ENCODE peak calls at places on chromosomes 5 and 9, in seven cellular contexts. D, H, X, P, G, I and R are unnamed samples.

GRCh38 chr9:108041551-108041950 is 552.0 kb upstream of the KLF4 start:
- DNase-seq in D (peak), H (no peak), X (no peak), P (peak), G (no peak), I (no peak), R (no peak)

GRCh38 chr5:31537856-31538255 is 5.8 kb downstream of the C5orf22 start:
- DNase-seq in D (no peak), H (no peak), X (no peak), P (no peak), G (no peak), I (no peak), R (no peak)

GRCh38 chr9:126953089-126953809 is 38.7 kb downstream of the RALGPS1 start:
- DNase-seq in D (no peak), H (no peak), X (no peak), P (no peak), G (no peak), I (no peak), R (no peak)

GRCh38 chr9:109887079-109887478 is 107.1 kb downstream of the PALM2AKAP2 start:
- DNase-seq in D (no peak), H (no peak), X (no peak), P (no peak), G (peak), I (no peak), R (no peak)

GRCh38 chr9:101083451-101083850 is 54.9 kb downstream of the PLPPR1 start:
- DNase-seq in D (no peak), H (no peak), X (no peak), P (no peak), G (no peak), I (no peak), R (no peak)

GRCh38 chr5:31944683-31945445 is 229.3 kb downstream of the GOLPH3 start:
- DNase-seq in D (no peak), H (no peak), X (no peak), P (no peak), G (no peak), I (peak), R (no peak)

GRCh38 chr9:127779136-127779981 is 893 bp upstream of the SH2D3C start:
- DNase-seq in D (no peak), H (no peak), X (peak), P (no peak), G (no peak), I (no peak), R (no peak)

GRCh38 chr5:13695076-13695712 is 249.3 kb downstream of the DNAH5 start:
- DNase-seq in D (peak), H (no peak), X (no peak), P (no peak), G (no peak), I (no peak), R (no peak)

GRCh38 chr9:113361304-113362018 is 12.1 kb downstream of the BSPRY start:
- DNase-seq in D (no peak), H (no peak), X (no peak), P (no peak), G (no peak), I (peak), R (no peak)

GRCh38 chr5:108615216-108615615 is 132.5 kb upstream of the FER start:
- DNase-seq in D (no peak), H (no peak), X (no peak), P (no peak), G (no peak), I (no peak), R (no peak)

GRCh38 chr5:142543951-142544753 is 141.7 kb downstream of the FGF1 start:
- DNase-seq in D (no peak), H (no peak), X (no peak), P (no peak), G (no peak), I (no peak), R (peak)

GRCh38 chr9:127654619-127655018 is 42.5 kb downstream of the STXBP1 start:
- DNase-seq in D (no peak), H (no peak), X (no peak), P (no peak), G (no peak), I (no peak), R (no peak)

GRCh38 chr5:56206126-56206525 is 27.0 kb downstream of the ANKRD55 start:
- DNase-seq in D (no peak), H (no peak), X (no peak), P (no peak), G (no peak), I (no peak), R (no peak)

GRCh38 chr9:83312543-83312942 is 225.7 kb downstream of the FRMD3 start:
- DNase-seq in D (no peak), H (no peak), X (no peak), P (no peak), G (no peak), I (peak), R (no peak)

GRCh38 chr5:108255468-108255867 is 126.4 kb downstream of the FBXL17 start:
- DNase-seq in D (no peak), H (no peak), X (no peak), P (no peak), G (no peak), I (no peak), R (no peak)

GRCh38 chr9:72465602-72466001 is 55.8 kb upstream of the TMC1 start:
- DNase-seq in D (no peak), H (no peak), X (no peak), P (no peak), G (no peak), I (no peak), R (no peak)

GRCh38 chr9:72635197-72635596 is 113.8 kb downstream of the TMC1 start:
- DNase-seq in D (no peak), H (no peak), X (no peak), P (no peak), G (no peak), I (no peak), R (peak)